ENCODE peak calls at places on chromosomes 13 and 19, in nine cellular contexts. V, L, S, R, B, F, Q, A and N are unnamed samples.

GRCh38 chr13:90445179-90445578 is 902.3 kb upstream of the MIR17HG start:
- DNase-seq in V (peak; percentile 20), L (no peak), S (no peak), R (peak; percentile 38), B (peak; percentile 90), F (peak; percentile 91), Q (peak; percentile 25), A (no peak), N (no peak)

GRCh38 chr13:40096357-40096911 is 441.0 kb downstream of the COG6 start:
- DNase-seq in V (no peak), L (peak; percentile 40), S (no peak), R (no peak), B (no peak), F (no peak), Q (peak; percentile 26), A (peak; percentile 61), N (no peak)

GRCh38 chr19:379796-380195 is 29.2 kb downstream of the C2CD4C start:
- DNase-seq in V (no peak), L (no peak), S (no peak), R (no peak), B (no peak), F (no peak), Q (no peak), A (no peak), N (no peak)

GRCh38 chr19:13610042-13610691 is 103.9 kb upstream of the CACNA1A start:
- DNase-seq in V (no peak), L (no peak), S (no peak), R (peak; percentile 52), B (no peak), F (no peak), Q (peak; percentile 44), A (no peak), N (no peak)

GRCh38 chr13:44697058-44697457 is 120.9 kb upstream of the TSC22D1 start:
- DNase-seq in V (no peak), L (no peak), S (no peak), R (no peak), B (no peak), F (no peak), Q (no peak), A (no peak), N (no peak)

GRCh38 chr13:112168771-112169170 is 101.8 kb downstream of the SOX1 start:
- DNase-seq in V (no peak), L (no peak), S (no peak), R (no peak), B (no peak), F (no peak), Q (no peak), A (no peak), N (no peak)

GRCh38 chr13:93824286-93824685 is 597.7 kb downstream of the GPC6 start:
- DNase-seq in V (no peak), L (no peak), S (no peak), R (no peak), B (no peak), F (no peak), Q (no peak), A (no peak), N (no peak)

GRCh38 chr19:49761625-49762311 is 1.3 kb downstream of the TSKS start:
- DNase-seq in V (peak; percentile 78), L (no peak), S (no peak), R (peak; percentile 57), B (peak; percentile 56), F (peak; percentile 54), Q (no peak), A (no peak), N (no peak)

GRCh38 chr19:47093254-47093653 is 20.3 kb downstream of the ZC3H4 start:
- DNase-seq in V (no peak), L (no peak), S (no peak), R (no peak), B (no peak), F (no peak), Q (no peak), A (no peak), N (peak; percentile 73)

GRCh38 chr19:409006-409514 is at the start of gene C2CD4C:
- DNase-seq in V (peak; percentile 27), L (no peak), S (no peak), R (peak; percentile 41), B (no peak), F (no peak), Q (peak; percentile 71), A (peak; percentile 45), N (no peak)

GRCh38 chr19:290539-291521 is at the start of gene PLPP2:
- DNase-seq in V (peak; percentile 37), L (no peak), S (peak; percentile 30), R (peak; percentile 96), B (no peak), F (peak; percentile 33), Q (peak; percentile 51), A (peak; percentile 62), N (no peak)

GRCh38 chr13:27264181-27264580 is 6.4 kb upstream of the RASL11A start:
- DNase-seq in V (no peak), L (no peak), S (no peak), R (no peak), B (peak; percentile 89), F (peak; percentile 73), Q (no peak), A (no peak), N (no peak)

GRCh38 chr19:13441810-13442512 is 64.3 kb downstream of the CACNA1A start:
- DNase-seq in V (peak; percentile 66), L (peak; percentile 36), S (peak; percentile 52), R (peak; percentile 73), B (peak; percentile 51), F (peak; percentile 44), Q (peak; percentile 91), A (peak; percentile 50), N (peak; percentile 42)

GRCh38 chr13:34913040-34913439 is 29.0 kb upstream of the NBEA start:
- DNase-seq in V (no peak), L (no peak), S (no peak), R (peak; percentile 76), B (no peak), F (peak; percentile 1), Q (peak; percentile 71), A (no peak), N (peak; percentile 4)

GRCh38 chr19:40424637-40425449 is 949 bp downstream of the SERTAD1 start:
- DNase-seq in V (peak; percentile 41), L (no peak), S (no peak), R (peak; percentile 48), B (peak; percentile 13), F (peak; percentile 24), Q (peak; percentile 50), A (peak; percentile 55), N (peak; percentile 24)

GRCh38 chr19:10517760-10518443 is 655 bp upstream of the S1PR5 start:
- DNase-seq in V (no peak), L (peak; percentile 59), S (peak; percentile 45), R (peak; percentile 77), B (peak; percentile 15), F (no peak), Q (peak; percentile 39), A (no peak), N (no peak)

GRCh38 chr19:33628921-33629825 is 7.4 kb downstream of the CHST8 start:
- DNase-seq in V (no peak), L (no peak), S (no peak), R (peak; percentile 39), B (no peak), F (no peak), Q (no peak), A (peak; percentile 13), N (no peak)

GRCh38 chr13:100666124-100666523 is 8.5 kb downstream of the TMTC4 start:
- DNase-seq in V (no peak), L (no peak), S (no peak), R (no peak), B (no peak), F (peak; percentile 27), Q (no peak), A (no peak), N (no peak)